ENCODE peak calls at places on chromosomes 6 and 20, in eight cellular contexts. S is prostate gland; U is fibroblast of mammary gland; Y is colonic mucosa; E is CD8-positive, alpha-beta T cell; H is left lung; Q is heart left ventricle; T is neural progenitor cell. X is an unnamed sample.

GRCh38 chr6:31350973-31351733 is 5.8 kb downstream of the HLA-B start:
- DNase-seq in T (no peak), Q (no peak), Y (no peak), S (no peak), U (no peak), H (no peak), E (peak; percentile 50), X (no peak)

GRCh38 chr6:72425003-72425681 is 196.7 kb upstream of the KCNQ5 start:
- DNase-seq in Q (no peak), E (no peak), H (no peak), Y (no peak), S (no peak), T (no peak), U (peak; percentile 89), X (no peak)

GRCh38 chr6:158170656-158171081 is 2.5 kb downstream of the GTF2H5 start:
- DNase-seq in H (no peak), T (no peak), Q (no peak), U (peak; percentile 82), E (no peak), Y (no peak), S (no peak), X (no peak)

GRCh38 chr20:62416651-62417637 is 9.9 kb upstream of the CABLES2 start:
- DNase-seq in U (no peak), Q (no peak), H (no peak), S (no peak), Y (no peak), E (no peak), T (no peak), X (no peak)

GRCh38 chr20:5039255-5039657 is 37.9 kb upstream of the SLC23A2 start:
- DNase-seq in T (no peak), U (no peak), S (no peak), Y (no peak), E (peak; percentile 74), Q (no peak), H (no peak), X (no peak)

GRCh38 chr6:116866281-116866871 is 10.7 kb upstream of the RFX6 start:
- DNase-seq in Y (no peak), Q (no peak), U (peak; percentile 4), H (no peak), E (no peak), T (no peak), S (no peak), X (peak; percentile 2)

GRCh38 chr6:1376653-1377052 is 12.7 kb upstream of the FOXF2 start:
- DNase-seq in Q (no peak), E (no peak), U (no peak), S (no peak), T (no peak), H (no peak), Y (no peak), X (no peak)

GRCh38 chr20:31860431-31861345 is 9.6 kb downstream of the DUSP15 start:
- DNase-seq in Y (no peak), Q (no peak), U (peak; percentile 63), E (no peak), H (no peak), T (peak; percentile 87), S (peak; percentile 40), X (no peak)

GRCh38 chr6:156379946-156380707 is 397.1 kb upstream of the ARID1B start:
- DNase-seq in H (no peak), E (no peak), Q (no peak), Y (no peak), U (no peak), S (peak; percentile 32), T (no peak), X (no peak)

GRCh38 chr6:108163644-108164536 is 1.9 kb upstream of the NR2E1 start:
- DNase-seq in E (no peak), T (peak; percentile 39), H (no peak), S (no peak), Q (no peak), Y (no peak), U (no peak), X (no peak)

GRCh38 chr6:2579241-2579761 is 171.4 kb downstream of the MYLK4 start:
- DNase-seq in S (no peak), T (no peak), U (peak; percentile 49), H (peak; percentile 76), Y (no peak), Q (peak; percentile 51), E (no peak), X (no peak)

GRCh38 chr6:52664991-52665686 is 5.8 kb upstream of the TMEM14A start:
- DNase-seq in H (no peak), T (no peak), Q (no peak), E (no peak), S (no peak), Y (no peak), U (peak; percentile 15), X (no peak)

GRCh38 chr6:148107911-148108310 is 234.7 kb upstream of the SASH1 start:
- DNase-seq in E (no peak), Q (no peak), S (no peak), U (no peak), H (no peak), T (no peak), Y (no peak), X (no peak)

GRCh38 chr6:7998103-7998725 is 66.0 kb downstream of the BLOC1S5 start:
- DNase-seq in U (peak; percentile 86), H (no peak), Q (no peak), E (no peak), T (no peak), S (no peak), Y (no peak), X (no peak)

GRCh38 chr6:36387440-36388303 is at the start of gene ETV7:
- DNase-seq in T (peak; percentile 53), Q (peak; percentile 29), E (peak; percentile 34), H (peak; percentile 92), Y (peak; percentile 67), S (peak; percentile 23), U (no peak), X (no peak)

GRCh38 chr20:330233-331149 is 5.1 kb downstream of the SOX12 start:
- DNase-seq in E (peak; percentile 72), Q (peak; percentile 47), T (peak; percentile 87), H (no peak), Y (no peak), S (peak; percentile 22), U (peak; percentile 83), X (peak; percentile 51)

GRCh38 chr6:127737009-127737486 is 160.1 kb downstream of the C6orf58 start:
- DNase-seq in Q (peak; percentile 26), H (no peak), S (peak; percentile 58), U (peak; percentile 74), Y (peak; percentile 36), T (peak; percentile 70), E (peak; percentile 46), X (peak; percentile 78)

GRCh38 chr6:155107432-155108069 is 112.4 kb downstream of the TIAM2 start:
- DNase-seq in H (no peak), Y (no peak), U (no peak), E (no peak), Q (no peak), S (no peak), T (no peak), X (no peak)

GRCh38 chr6:30481213-30481964 is 7.9 kb upstream of the HLA-E start:
- DNase-seq in E (no peak), Y (no peak), Q (no peak), S (no peak), U (no peak), H (no peak), T (peak; percentile 43), X (no peak)

DNA sequence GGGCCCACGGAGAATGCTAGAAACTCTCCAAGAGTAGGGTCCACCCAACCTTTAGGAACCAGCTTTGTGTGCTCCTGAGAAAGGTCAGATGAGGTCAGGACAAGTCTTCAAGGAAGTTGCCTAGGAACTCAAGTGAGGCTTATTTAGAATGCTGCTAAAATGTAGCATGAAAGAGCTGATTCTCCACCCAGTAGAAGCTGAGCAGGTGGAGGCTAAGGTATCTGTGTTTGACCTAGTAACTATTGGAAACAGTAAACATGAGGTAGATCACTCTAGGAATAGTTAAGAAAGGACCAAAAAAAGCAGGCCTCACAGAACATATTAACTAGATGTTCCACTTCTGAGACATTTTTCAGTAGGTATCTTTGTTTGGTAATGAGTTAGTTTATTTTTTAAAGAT is 13.9 kb downstream of the CEP43 start:
- DNase-seq in T (no peak), U (no peak), H (no peak), S (no peak), Y (no peak), E (no peak), Q (no peak), X (no peak)
- H3K4me3 ChIP-seq in T (no peak overlapping the region), U (no peak overlapping the region), H (no peak overlapping the region), S (no peak overlapping the region), Y (no peak overlapping the region), E (no peak overlapping the region), Q (no peak overlapping the region), X (no peak overlapping the region)

DNA sequence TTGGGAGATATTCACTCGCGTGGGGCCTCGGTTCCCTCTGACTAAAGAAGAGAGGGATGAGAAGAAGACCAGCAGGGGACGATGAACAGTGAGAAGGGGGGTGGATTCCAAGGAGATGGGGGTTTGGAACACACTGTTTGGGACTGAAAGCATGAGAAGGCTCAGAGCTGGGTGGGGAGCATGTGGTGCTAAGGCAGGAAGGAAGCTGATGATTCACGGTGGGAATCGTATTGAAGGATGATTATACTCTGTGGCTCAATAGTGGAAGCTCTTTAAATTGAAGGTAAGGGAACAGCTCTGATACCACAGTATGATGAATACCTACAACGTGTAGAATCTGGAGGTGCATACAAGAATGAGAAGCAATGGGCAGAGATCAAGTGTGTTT is 117.5 kb upstream of the KCNK16 start:
- DNase-seq in T (no peak), E (no peak), U (no peak), S (no peak), Q (no peak), Y (no peak), H (no peak), X (no peak)
- H3K4me3 ChIP-seq in T (no peak overlapping the region), E (no peak overlapping the region), U (no peak overlapping the region), S (no peak overlapping the region), Q (no peak overlapping the region), Y (no peak overlapping the region), H (no peak overlapping the region), X (no peak overlapping the region)

GRCh38 chr6:61887425-61887824 is 398.6 kb downstream of the KHDRBS2 start:
- DNase-seq in U (no peak), S (no peak), H (no peak), T (peak; percentile 40), E (no peak), Y (no peak), Q (no peak), X (no peak)

GRCh38 chr6:61886608-61887259 is 399.3 kb downstream of the KHDRBS2 start:
- DNase-seq in Q (no peak), Y (no peak), E (no peak), S (no peak), U (no peak), T (no peak), H (no peak), X (peak; percentile 10)
- H3K4me3 ChIP-seq in Q (no peak overlapping the region), Y (no peak overlapping the region), E (no peak overlapping the region), S (no peak overlapping the region), U (no peak overlapping the region), T (no peak overlapping the region), H (no peak overlapping the region), X (no peak overlapping the region)

DNA sequence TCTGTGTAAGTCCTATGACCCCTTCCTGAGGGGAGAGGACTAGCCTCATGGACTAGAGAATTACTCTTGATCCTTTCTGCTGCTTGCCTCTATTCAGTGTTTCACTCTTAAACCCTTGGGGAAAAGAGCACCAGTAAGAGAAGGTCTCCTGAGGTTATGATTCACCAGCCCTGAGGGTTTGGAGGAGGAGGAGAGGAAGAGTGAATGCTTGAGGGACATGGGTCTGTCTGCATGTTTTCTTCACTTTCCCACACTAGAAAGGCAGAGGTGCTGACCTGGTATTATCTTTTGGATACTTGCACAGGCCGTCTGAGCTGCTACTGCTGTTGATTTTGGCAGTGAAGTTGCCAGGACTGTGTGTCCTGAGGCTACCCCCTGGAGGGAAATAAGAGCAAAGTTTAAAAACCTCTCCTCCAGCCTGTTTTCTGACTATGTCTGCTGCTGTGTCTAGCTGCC is 78.3 kb downstream of the CD109 start:
- DNase-seq in Y (no peak), S (no peak), Q (peak; percentile 57), H (no peak), E (no peak), U (peak; percentile 99), T (no peak), X (no peak)
- H3K4me3 ChIP-seq in Y (no peak overlapping the region), S (no peak overlapping the region), Q (no peak overlapping the region), H (no peak overlapping the region), E (no peak overlapping the region), U (no peak overlapping the region), T (no peak overlapping the region), X (no peak overlapping the region)

X was measured in Jurkat, Clone E6-1.